ENCODE peak calls at places on chromosomes 5 and 9, in five cellular contexts. K, O, T, S and E are unnamed samples.

GRCh38 chr5:95996904-95997751 is 35.5 kb upstream of the ELL2 start:
- DNase-seq in O (no peak), T (no peak), S (no peak), K (no peak), E (no peak)

GRCh38 chr9:89541798-89542197 is 43.9 kb upstream of the SEMA4D start:
- DNase-seq in S (no peak), O (no peak), T (no peak), K (no peak), E (no peak)

GRCh38 chr5:129945031-129945430 is 40.8 kb downstream of the CHSY3 start:
- DNase-seq in K (peak; percentile 46), O (no peak), S (no peak), T (peak; percentile 88), E (no peak)

GRCh38 chr5:26553079-26553478 is 485.3 kb downstream of the CDH9 start:
- DNase-seq in T (no peak), S (no peak), K (no peak), O (no peak), E (no peak)

GRCh38 chr5:141858084-141858765 is 20.0 kb downstream of the PCDH1 start:
- DNase-seq in O (no peak), K (no peak), T (no peak), S (no peak), E (no peak)

GRCh38 chr5:61254969-61255555 is 77.0 kb upstream of the ZSWIM6 start:
- DNase-seq in O (no peak), T (no peak), S (no peak), K (no peak), E (no peak)

GRCh38 chr5:170087168-170087817 is 18.4 kb upstream of the FOXI1 start:
- DNase-seq in K (no peak), S (no peak), O (no peak), T (no peak), E (no peak)

GRCh38 chr9:14618851-14619250 is 74.4 kb downstream of the ZDHHC21 start:
- DNase-seq in O (no peak), K (no peak), T (no peak), S (no peak), E (no peak)

GRCh38 chr5:61771062-61771461 is 439.0 kb downstream of the ZSWIM6 start:
- DNase-seq in S (no peak), T (no peak), O (no peak), K (no peak), E (no peak)

GRCh38 chr9:130833324-130833990 is 1.6 kb upstream of the ABL1 start:
- DNase-seq in O (no peak), T (peak; percentile 41), S (no peak), K (no peak), E (no peak)

GRCh38 chr5:94621763-94622162 is 3.3 kb downstream of the SLF1 start:
- DNase-seq in K (no peak), S (no peak), O (no peak), T (no peak), E (no peak)

GRCh38 chr5:61330341-61330878 is 1.6 kb upstream of the ZSWIM6 start:
- DNase-seq in S (no peak), K (no peak), O (peak; percentile 6), T (peak; percentile 60), E (no peak)

GRCh38 chr9:34426340-34427074 is 31.9 kb downstream of the FAM219A start:
- DNase-seq in S (no peak), T (no peak), O (no peak), K (no peak), E (no peak)

GRCh38 chr9:133347985-133348762 is at the start of the genes MED22 and RPL7A:
- DNase-seq in S (peak; percentile 95), K (peak; percentile 98), T (peak; percentile 99), O (peak; percentile 94), E (peak; percentile 91)

GRCh38 chr9:70392189-70392588 is 22.3 kb downstream of the KLF9 start:
- DNase-seq in S (no peak), O (no peak), T (no peak), K (no peak), E (no peak)
- TF ChIP-seq CTCF in S (peak; percentile 24), O (peak; percentile 43), T (peak; percentile 24), K (peak; percentile 52), E (peak; percentile 14)

DNA sequence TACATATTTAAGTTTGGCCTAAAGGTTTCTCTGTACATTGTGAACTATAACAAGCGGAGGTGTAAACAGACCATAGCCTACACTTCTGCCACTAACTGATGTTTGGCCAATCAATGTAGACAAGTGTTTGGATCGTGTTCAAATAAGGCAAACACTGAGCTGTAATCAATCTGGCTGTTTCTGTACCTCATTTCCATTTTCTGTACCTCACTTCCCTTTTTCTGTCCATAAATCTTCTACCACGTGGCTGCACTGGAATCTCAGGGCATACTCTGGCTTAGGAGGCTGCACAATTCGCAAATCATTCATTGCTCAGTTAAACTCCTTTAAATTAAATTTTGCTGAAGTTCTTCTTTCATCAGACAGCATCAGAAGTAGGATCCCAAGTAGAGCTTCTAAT is 140.9 kb downstream of the SLC25A46 start:
- DNase-seq in S (no peak), K (no peak), T (no peak), O (no peak), E (no peak)
- H3K4me3 ChIP-seq in S (no peak overlapping the region), K (no peak overlapping the region), T (no peak overlapping the region), O (no peak overlapping the region), E (no peak overlapping the region)

GRCh38 chr9:27086818-27087680 is 22.0 kb upstream of the TEK start:
- DNase-seq in T (peak; percentile 85), O (no peak), K (peak; percentile 96), S (no peak), E (no peak)

GRCh38 chr9:27090231-27090630 is 18.8 kb upstream of the TEK start:
- DNase-seq in K (no peak), O (no peak), S (no peak), T (peak; percentile 39), E (no peak)

GRCh38 chr9:27089706-27090105 is 19.3 kb upstream of the TEK start:
- DNase-seq in T (peak; percentile 13), O (no peak), S (no peak), K (no peak), E (no peak)

GRCh38 chr9:27088981-27089380 is 20.0 kb upstream of the TEK start:
- DNase-seq in O (no peak), K (peak; percentile 66), T (peak; percentile 86), S (no peak), E (no peak)

GRCh38 chr9:27085456-27085855 is 23.6 kb upstream of the TEK start:
- DNase-seq in T (no peak), S (no peak), K (no peak), O (no peak), E (no peak)
- TF ChIP-seq CTCF in T (no peak), S (no peak), K (no peak), O (no peak), E (no peak)

DNA sequence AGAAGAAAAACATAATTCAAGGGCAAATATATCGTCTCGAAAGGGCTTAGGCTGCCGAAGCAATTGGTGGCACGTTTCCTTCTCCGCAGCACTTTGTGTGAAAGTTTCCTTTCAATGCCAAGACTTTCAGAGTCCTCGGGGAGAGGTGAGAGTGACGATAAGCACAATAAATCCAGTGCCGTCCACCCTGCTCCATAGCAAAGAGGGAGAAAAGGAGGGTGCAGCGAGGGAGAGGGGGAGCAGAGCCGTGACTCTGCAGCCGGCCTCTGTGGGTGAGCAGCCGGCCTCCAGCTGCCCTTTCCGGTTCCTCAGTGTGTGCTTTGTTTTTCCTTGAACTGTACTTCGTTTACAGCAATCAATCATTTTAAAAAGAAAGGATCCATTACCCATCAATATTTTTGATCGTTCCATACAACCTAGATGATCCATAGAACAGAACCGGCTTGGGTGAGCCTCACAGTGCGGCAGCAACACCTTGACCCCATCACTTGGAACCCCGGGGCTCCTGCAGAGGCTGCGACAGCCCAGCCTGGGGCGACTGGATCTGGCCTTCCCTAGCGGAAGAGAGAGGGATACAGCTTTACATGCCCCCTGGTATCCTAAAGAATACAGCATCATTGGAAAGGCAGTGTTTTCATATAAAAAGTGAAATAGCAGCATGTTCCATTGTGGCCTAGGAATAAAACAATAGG is 247.0 kb upstream of the IRX4 start:
- DNase-seq in K (no peak), O (no peak), T (no peak), S (no peak), E (no peak)
- H3K4me3 ChIP-seq in K (no peak overlapping the region), O (no peak overlapping the region), T (no peak overlapping the region), S (no peak overlapping the region), E (no peak overlapping the region)

GRCh38 chr5:80346055-80346454 is 26.3 kb downstream of the SPZ1 start:
- DNase-seq in O (peak; percentile 55), K (no peak), S (peak; percentile 47), T (peak; percentile 10), E (no peak)
- TF ChIP-seq CTCF in O (peak; percentile 70), K (peak; percentile 62), S (peak; percentile 63), T (peak; percentile 36), E (peak; percentile 44)

GRCh38 chr5:163509288-163510040 is 4.0 kb downstream of the MAT2B start:
- DNase-seq in O (no peak), T (peak; percentile 83), K (peak; percentile 20), S (no peak), E (no peak)
- H3K4me3 ChIP-seq in O (no peak overlapping the region), T (no peak overlapping the region), K (no peak overlapping the region), S (no peak overlapping the region), E (peak overlapping the region; percentile 8)

DNA sequence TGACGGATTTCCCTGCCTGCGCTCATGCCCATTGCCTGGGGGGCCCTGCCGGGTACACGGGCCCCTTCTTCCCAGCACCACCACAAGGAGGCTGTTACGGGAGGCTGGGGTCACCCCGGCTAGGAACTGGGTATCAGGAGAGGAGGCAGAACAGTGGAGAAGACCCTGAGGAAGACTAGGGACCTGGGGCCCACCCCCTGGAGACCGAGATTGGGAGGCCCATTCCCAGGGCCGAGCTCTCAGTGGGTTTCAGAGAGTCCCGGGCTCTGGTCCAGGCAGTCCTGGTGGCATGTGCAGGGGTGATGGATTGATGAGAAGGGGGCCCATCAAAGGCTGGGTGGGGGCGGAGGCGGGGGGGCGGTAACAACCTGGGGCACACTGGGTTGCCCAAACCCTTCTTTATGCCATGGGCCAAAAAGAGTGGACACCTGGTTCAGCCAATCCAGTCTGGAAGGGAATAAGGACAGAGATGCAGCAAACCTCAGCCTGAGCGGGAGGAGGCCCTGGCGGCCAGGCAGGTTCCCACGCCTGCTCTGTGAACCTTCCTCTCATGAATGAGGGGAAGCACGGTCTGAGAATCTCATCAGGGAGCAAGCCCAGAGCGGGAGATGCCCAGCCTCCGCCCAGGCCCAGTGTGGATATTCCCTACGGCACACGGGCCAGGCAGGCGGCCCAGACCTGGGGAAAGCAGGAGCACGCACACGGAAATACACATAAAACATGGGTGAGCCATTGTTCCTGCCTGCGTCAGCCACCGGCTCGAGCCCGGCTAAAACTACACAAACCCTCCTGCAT is 785 bp upstream of the P4HA2 start:
- DNase-seq in O (no peak), K (no peak), S (no peak), T (no peak), E (no peak)
- TF ChIP-seq CTCF in O (no peak), K (peak; percentile 35), S (no peak), T (no peak), E (no peak)

DNA sequence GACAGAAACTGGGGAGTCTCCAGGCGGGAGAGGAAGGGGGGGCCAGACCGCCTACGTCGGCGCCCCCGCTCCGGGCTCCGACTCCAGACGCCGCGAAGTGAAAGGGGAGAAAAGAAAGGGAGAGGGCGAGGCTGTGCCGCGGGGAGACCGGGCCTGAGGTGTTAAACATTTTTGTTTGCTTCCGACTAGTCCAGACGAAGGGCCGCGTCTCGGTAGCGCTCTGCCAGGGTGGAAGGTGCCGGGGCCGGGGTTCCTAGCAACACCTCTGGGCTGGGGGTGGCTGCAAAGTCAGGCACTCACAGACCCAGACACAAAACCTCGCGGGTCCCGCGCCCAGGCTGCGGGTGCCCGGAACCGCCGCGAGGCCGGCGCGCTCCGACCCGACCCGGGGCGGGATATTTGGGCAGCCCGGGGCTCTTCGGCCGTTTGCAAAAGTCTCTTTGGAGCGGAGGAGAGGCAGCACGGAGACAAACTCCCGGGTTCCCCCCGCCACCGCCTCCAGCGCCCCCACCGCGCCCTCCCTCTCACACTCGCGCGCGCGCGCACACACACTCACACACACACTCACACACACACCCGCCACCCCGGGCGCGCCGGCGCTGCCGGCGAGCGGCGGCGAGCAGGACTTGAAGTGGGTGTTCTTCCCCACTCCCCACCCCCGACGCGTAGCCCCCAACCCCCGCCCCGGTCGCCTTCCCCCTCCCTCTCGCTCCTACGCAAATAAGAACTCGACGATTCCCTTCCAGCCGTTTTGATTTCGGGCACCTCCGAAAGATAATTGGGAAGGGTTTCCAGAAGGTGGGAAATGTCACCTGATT is 564 bp upstream of the FST start:
- DNase-seq in K (peak; percentile 28), T (peak; percentile 51), O (no peak), S (peak; percentile 29), E (no peak)
- H3K4me3 ChIP-seq in K (peak overlapping the region; percentile 70), T (peak overlapping the region; percentile 78), O (no peak overlapping the region), S (peak overlapping the region; percentile 77), E (peak overlapping the region; percentile 95)